ENCODE peak calls at places on chromosomes 13 and 19, in four cellular contexts. I is ovary, Z is prostate gland, Y is hepatocyte. E is an unnamed sample.

GRCh38 chr13:41694902-41695301 is 237.6 kb downstream of the RGCC start:
- DNase-seq in Y (peak; percentile 78), I (peak; percentile 73), Z (peak; percentile 40), E (peak; percentile 61)

GRCh38 chr13:29136341-29136740 is 316.2 kb downstream of the MTUS2 start:
- DNase-seq in Z (no peak), I (no peak), Y (peak; percentile 11), E (no peak)

GRCh38 chr19:34109596-34109995 is 62.7 kb upstream of the LSM14A start:
- DNase-seq in Y (no peak), Z (no peak), I (no peak), E (no peak)

GRCh38 chr19:38004505-38005223 is 97.7 kb downstream of the SIPA1L3 start:
- DNase-seq in I (peak; percentile 81), Y (peak; percentile 89), Z (peak; percentile 93), E (peak; percentile 96)

GRCh38 chr19:38319421-38320258 is at the start of gene KCNK6:
- DNase-seq in I (peak; percentile 64), Y (peak; percentile 63), Z (peak; percentile 57), E (peak; percentile 34)

GRCh38 chr13:51246005-51246404 is 23.8 kb downstream of the FAM124A start:
- DNase-seq in Z (no peak), Y (no peak), I (no peak), E (no peak)

GRCh38 chr19:18423258-18424020 is 4.2 kb downstream of the SSBP4 start:
- DNase-seq in I (no peak), Y (no peak), Z (no peak), E (no peak)

GRCh38 chr19:37079238-37079637 is 1.0 kb downstream of the ZNF420 start:
- DNase-seq in Y (no peak), I (no peak), Z (no peak), E (no peak)

GRCh38 chr13:34883381-34883780 is 58.7 kb upstream of the NBEA start:
- DNase-seq in Y (no peak), I (peak; percentile 27), Z (no peak), E (no peak)

GRCh38 chr19:13493516-13494310 is 12.6 kb downstream of the CACNA1A start:
- DNase-seq in Y (no peak), Z (no peak), I (no peak), E (no peak)

GRCh38 chr13:26025771-26026170 is 26.0 kb downstream of the SHISA2 start:
- DNase-seq in Y (no peak), Z (no peak), I (no peak), E (peak; percentile 23)

GRCh38 chr13:81686877-81687276 is 1346.0 kb upstream of the SPRY2 start:
- DNase-seq in Z (no peak), Y (no peak), I (no peak), E (peak; percentile 1)

GRCh38 chr13:42524487-42525034 is 49.4 kb upstream of the TNFSF11 start:
- DNase-seq in Y (peak; percentile 71), Z (no peak), I (no peak), E (no peak)

GRCh38 chr19:35254341-35255297 is 5.8 kb downstream of the LSR start:
- DNase-seq in Y (no peak), Z (no peak), I (no peak), E (no peak)

GRCh38 chr19:13420780-13421179 is 85.5 kb downstream of the CACNA1A start:
- DNase-seq in Z (no peak), I (no peak), Y (no peak), E (no peak)

GRCh38 chr13:47087841-47088240 is 191.0 kb upstream of the HTR2A start:
- DNase-seq in Y (no peak), Z (no peak), I (no peak), E (peak; percentile 12)

GRCh38 chr19:15534957-15535864 is 26.9 kb downstream of the CYP4F22 start:
- DNase-seq in Y (no peak), I (no peak), Z (no peak), E (no peak)

GRCh38 chr13:27334774-27335490 is 64.3 kb downstream of the RASL11A start:
- DNase-seq in Y (no peak), I (no peak), Z (no peak), E (no peak)

GRCh38 chr13:29676941-29677452 is 81.5 kb upstream of the SLC7A1 start:
- DNase-seq in Z (peak; percentile 50), I (no peak), Y (no peak), E (no peak)

GRCh38 chr13:110485604-110486003 is 75.9 kb downstream of the RAB20 start:
- DNase-seq in Z (no peak), Y (no peak), I (no peak), E (peak; percentile 17)

GRCh38 chr19:19822148-19822429 is 539 bp upstream of the ZNF506 start:
- DNase-seq in I (no peak), Y (no peak), Z (no peak), E (peak; percentile 1)

GRCh38 chr19:33740811-33741396 is 55.8 kb upstream of the KCTD15 start:
- DNase-seq in Z (no peak), I (no peak), Y (peak; percentile 80), E (peak; percentile 58)

GRCh38 chr19:40103600-40103999 is 12.9 kb upstream of the ZNF780A start:
- DNase-seq in I (no peak), Y (no peak), Z (no peak), E (no peak)

GRCh38 chr13:110062077-110062776 is 244.7 kb downstream of the COL4A1 start:
- DNase-seq in Y (no peak), I (no peak), Z (no peak), E (no peak)

GRCh38 chr19:14890616-14891379 is 4.9 kb upstream of the OR7A17 start:
- DNase-seq in Y (no peak), I (no peak), Z (no peak), E (no peak)

GRCh38 chr13:101417043-101417406 is 717 bp upstream of the NALCN start:
- DNase-seq in Y (no peak), Z (no peak), I (no peak), E (peak; percentile 65)

GRCh38 chr13:41546372-41547252 is 89.3 kb downstream of the RGCC start:
- DNase-seq in I (no peak), Z (no peak), Y (no peak), E (no peak)

GRCh38 chr19:54030895-54031586 is 32.7 kb downstream of the VSTM1 start:
- DNase-seq in Y (no peak), Z (no peak), I (no peak), E (peak; percentile 29)

GRCh38 chr19:53664760-53665159 is 33.0 kb downstream of the DPRX start:
- DNase-seq in Y (no peak), I (no peak), Z (no peak), E (no peak)

GRCh38 chr19:50377051-50377441 is 789 bp downstream of the NR1H2 start:
- DNase-seq in Y (no peak), Z (no peak), I (peak; percentile 60), E (no peak)

GRCh38 chr13:108959254-108959653 is 329.8 kb downstream of the MYO16 start:
- DNase-seq in Z (no peak), Y (no peak), I (no peak), E (no peak)

GRCh38 chr13:49062297-49062896 is 86.7 kb downstream of the FNDC3A start:
- DNase-seq in Y (no peak), I (no peak), Z (no peak), E (no peak)

GRCh38 chr13:27830010-27830409 is 37.7 kb downstream of the GSX1 start:
- DNase-seq in I (peak; percentile 33), Y (peak; percentile 82), Z (peak; percentile 6), E (peak; percentile 51)

GRCh38 chr19:14916848-14917247 is 24.4 kb upstream of the OR7C2 start:
- DNase-seq in I (no peak), Y (no peak), Z (no peak), E (no peak)

GRCh38 chr19:54316746-54317107 is 3.8 kb upstream of the LILRA5 start:
- DNase-seq in Z (no peak), Y (no peak), I (no peak), E (no peak)

DNA sequence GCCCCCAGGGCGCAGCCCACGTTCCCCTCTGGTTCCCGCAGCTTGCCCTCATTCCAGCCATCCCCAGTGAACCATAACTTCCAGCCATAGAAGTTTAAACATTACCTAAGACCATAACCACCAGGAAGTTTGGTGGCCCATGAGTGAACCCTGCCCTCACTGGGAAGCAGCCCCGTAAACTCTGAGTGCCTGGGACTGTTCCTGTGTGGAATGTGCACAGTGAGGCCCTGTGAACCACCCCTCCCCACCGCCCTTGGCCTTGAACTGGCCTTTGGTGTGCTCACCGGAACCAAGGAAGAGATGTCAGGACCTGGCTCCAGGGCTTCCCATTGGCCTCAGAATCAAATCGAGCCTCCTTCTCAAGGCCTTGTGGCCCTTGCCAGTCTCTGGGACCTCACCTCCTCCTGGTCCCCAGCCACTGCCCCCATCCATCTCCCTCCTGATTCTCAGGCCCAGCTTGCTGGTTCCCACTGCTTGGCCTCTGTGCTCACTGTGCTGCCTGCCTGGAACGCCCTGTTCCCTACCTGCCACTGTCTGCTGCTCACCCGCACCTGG is 46.5 kb downstream of the DNM2 start:
- DNase-seq in I (no peak), Z (no peak), Y (peak; percentile 60), E (peak; percentile 24)
- H3K4me1 ChIP-seq in I (peaks cover 23% of the 10 kb centered on the region), Z (peaks cover 13% of the 10 kb centered on the region), Y (peaks cover 25% of the 10 kb centered on the region), E (peaks cover 9% of the 10 kb centered on the region)

DNA sequence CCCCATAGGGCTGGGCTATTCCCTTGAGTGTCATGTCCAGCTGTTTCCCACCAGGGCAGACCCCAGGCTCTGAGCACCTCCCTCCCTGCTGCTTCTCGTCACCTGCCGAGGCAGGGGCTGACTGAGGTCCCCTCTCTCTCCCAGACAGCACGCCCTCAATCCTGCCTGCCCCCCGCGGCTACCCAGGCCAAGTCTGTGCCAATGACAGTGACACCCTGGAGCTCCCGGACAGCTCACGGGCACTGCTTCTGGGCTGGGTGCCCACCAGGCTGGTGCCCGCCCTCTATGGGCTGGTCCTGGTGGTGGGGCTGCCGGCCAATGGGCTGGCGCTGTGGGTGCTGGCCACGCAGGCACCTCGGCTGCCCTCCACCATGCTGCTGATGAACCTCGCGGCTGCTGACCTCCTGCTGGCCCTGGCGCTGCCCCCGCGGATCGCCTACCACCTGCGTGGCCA is 657 bp downstream of the F2RL3 start:
- DNase-seq in I (no peak), Z (peak; percentile 44), Y (no peak), E (no peak)
- H3K4me1 ChIP-seq in I (peaks cover 10% of the 10 kb centered on the region), Z (peaks cover 6% of the 10 kb centered on the region), Y (no peaks in the 10 kb centered on the region), E (peaks cover 31% of the 10 kb centered on the region)

GRCh38 chr19:45114116-45114515 is 21.1 kb downstream of the PPP1R37 start:
- DNase-seq in I (no peak), Z (no peak), Y (no peak), E (no peak)

GRCh38 chr19:45119582-45119981 is 26.6 kb downstream of the PPP1R37 start:
- DNase-seq in I (no peak), Y (no peak), Z (no peak), E (no peak)

GRCh38 chr19:45117666-45118065 is 24.7 kb downstream of the PPP1R37 start:
- DNase-seq in I (no peak), Z (no peak), Y (no peak), E (no peak)

GRCh38 chr19:45115809-45116615 is 23.0 kb downstream of the PPP1R37 start:
- DNase-seq in I (no peak), Y (no peak), Z (no peak), E (no peak)

GRCh38 chr19:45117167-45117594 is 24.2 kb downstream of the PPP1R37 start:
- DNase-seq in Y (peak; percentile 46), I (no peak), Z (no peak), E (peak; percentile 67)
- H3K4me1 ChIP-seq in Y (peaks cover 34% of the 10 kb centered on the region), I (peaks cover 2% of the 10 kb centered on the region), Z (no peaks in the 10 kb centered on the region), E (peaks cover 9% of the 10 kb centered on the region)

GRCh38 chr19:3061214-3062161 is 807 bp downstream of the TLE5 start:
- DNase-seq in Y (peak; percentile 67), I (peak; percentile 78), Z (peak; percentile 54), E (peak; percentile 60)

GRCh38 chr19:3059653-3060052 is 2.6 kb downstream of the TLE5 start:
- DNase-seq in Y (no peak), I (no peak), Z (no peak), E (no peak)

GRCh38 chr19:3058821-3059314 is 3.4 kb downstream of the TLE5 start:
- DNase-seq in Z (no peak), Y (no peak), I (no peak), E (no peak)

GRCh38 chr19:3062165-3063105 is at the start of gene TLE5:
- DNase-seq in Z (peak; percentile 59), Y (peak; percentile 86), I (peak; percentile 71), E (peak; percentile 67)

GRCh38 chr19:3060852-3061182 is 1.5 kb downstream of the TLE5 start:
- DNase-seq in Z (no peak), I (no peak), Y (no peak), E (no peak)
- H3K4me1 ChIP-seq in Z (peaks cover 24% of the 10 kb centered on the region), I (peaks cover 9% of the 10 kb centered on the region), Y (peaks cover 51% of the 10 kb centered on the region), E (peaks cover 12% of the 10 kb centered on the region)